ENCODE peak calls at places on chromosomes 2 and 18, in five cellular contexts. V is neuronal stem cell, X is HFF-Myc, U is bronchial epithelial cell, L is NB4. Z is an unnamed sample.

GRCh38 chr18:12886498-12887126 is 2.6 kb upstream of the PTPN2 start:
- DNase-seq in L (peak), V (no peak), U (peak), X (no peak), Z (no peak)

GRCh38 chr2:181752301-181752700 is 72.0 kb upstream of the NEUROD1 start:
- DNase-seq in V (no peak), L (no peak), X (no peak), U (no peak), Z (no peak)

GRCh38 chr18:44170208-44170880 is 510.3 kb upstream of the SETBP1 start:
- DNase-seq in U (no peak), X (no peak), L (no peak), V (no peak), Z (no peak)

GRCh38 chr2:77512521-77512920 is 9.7 kb downstream of the LRRTM4 start:
- DNase-seq in X (no peak), V (no peak), L (no peak), U (no peak), Z (no peak)

GRCh38 chr2:117935436-117935835 is 78.4 kb downstream of the CCDC93 start:
- DNase-seq in U (no peak), V (no peak), L (no peak), X (no peak), Z (no peak)

GRCh38 chr2:38966678-38967077 is 77.0 kb downstream of the ARHGEF33 start:
- DNase-seq in U (no peak), L (no peak), V (no peak), X (no peak), Z (no peak)

GRCh38 chr2:24203787-24204150 is 28.9 kb downstream of the FAM228A start:
- DNase-seq in X (no peak), U (no peak), V (no peak), L (no peak), Z (no peak)

GRCh38 chr18:31275722-31276463 is 42.1 kb upstream of the DSG1 start:
- DNase-seq in U (peak), L (peak), X (no peak), V (no peak), Z (no peak)

GRCh38 chr2:241743620-241744019 is 9.2 kb downstream of the D2HGDH start:
- DNase-seq in V (no peak), X (no peak), U (no peak), L (no peak), Z (no peak)

GRCh38 chr2:116719841-116720240 is 1094.7 kb upstream of the DDX18 start:
- DNase-seq in X (no peak), V (no peak), U (peak), L (no peak), Z (no peak)

GRCh38 chr2:175805442-175806114 is 196.5 kb downstream of the LNPK start:
- DNase-seq in V (no peak), U (no peak), L (peak), X (no peak), Z (no peak)

GRCh38 chr2:28976584-28976983 is 4.5 kb upstream of the TOGARAM2 start:
- DNase-seq in X (no peak), U (peak), L (no peak), V (no peak), Z (no peak)

GRCh38 chr2:111030271-111030891 is 90.3 kb upstream of the BCL2L11 start:
- DNase-seq in V (no peak), X (no peak), U (no peak), L (peak), Z (no peak)

GRCh38 chr18:8948471-8949149 is 153.9 kb upstream of the NDUFV2 start:
- DNase-seq in V (no peak), L (no peak), U (peak), X (peak), Z (no peak)

GRCh38 chr2:175180701-175181103 is 808 bp downstream of the ATP5MC3 start:
- DNase-seq in U (peak), L (peak), X (no peak), V (no peak), Z (peak)

GRCh38 chr2:222959358-222959757 is 92.6 kb upstream of the KCNE4 start:
- DNase-seq in L (no peak), X (peak), U (peak), V (no peak), Z (no peak)

GRCh38 chr2:174024524-174025270 is 59.5 kb upstream of the SP3 start:
- DNase-seq in X (peak), V (no peak), U (no peak), L (no peak), Z (no peak)

GRCh38 chr2:176089843-176090395 is 2.6 kb upstream of the HOXD13 start:
- DNase-seq in L (no peak), X (no peak), V (no peak), U (no peak), Z (no peak)

GRCh38 chr18:48470484-48471180 is 61.4 kb upstream of the ZBTB7C start:
- DNase-seq in U (no peak), L (no peak), V (no peak), X (no peak), Z (no peak)

GRCh38 chr2:95158891-95159619 is 593 bp downstream of the ZNF514 start:
- DNase-seq in X (no peak), V (peak), L (peak), U (no peak), Z (no peak)

GRCh38 chr2:136116813-136117390 is 1.0 kb downstream of the CXCR4 start:
- DNase-seq in U (no peak), V (peak), X (no peak), L (peak), Z (peak)

GRCh38 chr2:108884629-108885028 is 98.1 kb downstream of the CCDC138 start:
- DNase-seq in U (peak), X (no peak), V (no peak), L (no peak), Z (no peak)

GRCh38 chr2:235264121-235264493 is 229.7 kb upstream of the AGAP1 start:
- DNase-seq in V (no peak), L (no peak), X (no peak), U (no peak), Z (no peak)

GRCh38 chr2:111702119-111702808 is 181.7 kb downstream of the ANAPC1 start:
- DNase-seq in X (peak), L (peak), V (peak), U (peak), Z (no peak)

GRCh38 chr2:98487101-98487805 is 42.6 kb downstream of the INPP4A start:
- DNase-seq in U (no peak), L (no peak), V (no peak), X (no peak), Z (no peak)

GRCh38 chr2:98488252-98488651 is 43.6 kb downstream of the INPP4A start:
- DNase-seq in U (no peak), X (no peak), V (no peak), L (no peak), Z (no peak)

GRCh38 chr2:98486374-98486981 is 41.8 kb downstream of the INPP4A start:
- DNase-seq in X (no peak), U (no peak), V (no peak), L (no peak), Z (no peak)

GRCh38 chr2:98485453-98485755 is 40.7 kb downstream of the INPP4A start:
- DNase-seq in L (no peak), V (no peak), X (no peak), U (no peak), Z (no peak)

DNA sequence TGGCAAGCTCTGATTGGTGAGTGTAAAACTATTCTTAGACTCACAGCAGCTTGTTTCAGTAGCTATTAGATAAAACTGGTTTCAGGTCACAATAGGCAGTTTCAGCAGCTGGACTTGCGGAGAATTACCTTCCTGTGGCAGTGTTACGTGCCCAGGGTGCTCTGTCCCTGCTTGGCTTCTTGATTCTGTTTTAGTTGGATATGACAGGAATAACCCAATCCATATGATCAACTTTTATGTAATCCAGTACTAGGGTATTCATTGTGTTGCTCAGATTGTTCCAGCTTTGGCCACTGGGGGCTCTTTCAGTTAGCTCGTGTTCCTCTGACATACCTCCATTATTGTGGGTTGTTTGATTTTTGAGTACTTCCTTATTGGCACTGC is 43.1 kb downstream of the INPP4A start:
- DNase-seq in L (peak), U (peak), X (no peak), V (no peak), Z (peak)
- H3K4me3 ChIP-seq in L (no peak), U (no peak), X (no peak), V (no peak), Z (no peak)

DNA sequence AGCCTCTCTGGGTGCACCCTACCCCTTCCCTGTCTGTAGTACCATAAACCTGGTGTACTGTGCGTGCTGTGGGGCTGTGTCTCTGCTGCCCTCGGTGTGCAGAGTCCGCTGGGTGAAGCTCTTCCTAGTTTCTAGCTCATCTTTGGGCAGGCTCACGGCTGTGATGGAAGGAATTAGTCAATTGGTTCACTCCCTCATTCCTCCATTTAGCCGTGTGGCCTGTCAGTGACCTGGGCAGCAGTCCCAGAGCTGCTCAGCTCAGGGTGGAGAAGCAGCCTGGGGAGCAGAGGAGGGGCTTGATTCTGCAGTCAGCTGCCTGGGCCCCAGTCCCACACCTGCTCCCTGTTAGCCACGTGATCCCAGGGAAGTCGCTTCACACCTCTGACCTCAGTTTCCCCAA is 133.1 kb upstream of the HDAC4 start:
- DNase-seq in U (no peak), L (no peak), X (no peak), V (no peak), Z (no peak)
- H3K4me3 ChIP-seq in U (no peak), L (no peak), X (no peak), V (no peak), Z (no peak)

GRCh38 chr2:127024769-127025356 is 82.1 kb downstream of the BIN1 start:
- DNase-seq in U (peak), L (no peak), V (peak), X (no peak), Z (no peak)
- H3K4me3 ChIP-seq in U (peak), L (no peak), V (peak), X (peak), Z (peak)

DNA sequence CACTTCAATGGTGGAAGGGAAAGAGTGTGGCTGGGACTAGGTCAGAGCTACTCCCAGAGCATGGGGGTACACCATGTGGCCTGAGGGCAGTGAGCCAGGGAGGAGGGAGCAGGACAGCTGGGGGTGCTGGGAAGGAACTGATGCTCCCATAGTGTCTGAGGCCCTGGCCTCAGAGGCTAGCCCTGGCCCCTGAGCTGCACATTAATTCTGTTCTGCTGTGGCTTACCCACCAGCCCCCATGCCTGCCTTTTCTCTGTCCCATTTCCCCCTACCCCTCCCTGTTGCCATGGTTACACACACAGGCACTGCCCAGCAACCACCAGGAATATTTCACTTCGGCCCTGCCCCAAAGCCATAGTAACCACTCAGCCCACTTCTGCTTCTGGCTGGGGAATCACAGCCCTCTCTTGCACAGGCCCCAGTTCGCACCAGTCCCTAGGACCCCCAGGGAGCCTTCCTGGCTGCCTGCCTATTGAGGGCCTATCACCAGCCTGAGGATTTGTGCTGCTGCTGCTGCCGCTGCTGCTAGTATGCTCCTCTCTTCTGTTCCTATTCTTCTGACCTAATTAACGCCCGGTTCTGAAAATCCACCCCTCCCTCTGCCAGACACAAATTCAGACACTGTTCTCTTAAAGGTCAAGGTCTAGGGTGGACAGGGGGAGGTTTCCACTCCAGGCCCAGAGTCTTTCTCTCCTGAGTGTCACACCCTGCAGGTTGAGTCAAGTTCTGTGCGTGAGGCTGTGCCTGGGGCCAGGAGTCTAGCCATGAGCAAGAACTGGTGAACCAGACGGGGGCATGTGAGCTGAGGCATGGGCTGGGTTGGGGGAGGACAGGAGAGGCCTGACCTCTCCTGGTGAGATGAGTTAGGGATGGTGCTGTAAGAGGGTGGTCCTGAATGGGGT is 87.1 kb upstream of the MCFD2 start:
- DNase-seq in V (peak), L (peak), U (peak), X (no peak), Z (no peak)
- H3K4me3 ChIP-seq in V (peak), L (no peak), U (no peak), X (no peak), Z (no peak)

DNA sequence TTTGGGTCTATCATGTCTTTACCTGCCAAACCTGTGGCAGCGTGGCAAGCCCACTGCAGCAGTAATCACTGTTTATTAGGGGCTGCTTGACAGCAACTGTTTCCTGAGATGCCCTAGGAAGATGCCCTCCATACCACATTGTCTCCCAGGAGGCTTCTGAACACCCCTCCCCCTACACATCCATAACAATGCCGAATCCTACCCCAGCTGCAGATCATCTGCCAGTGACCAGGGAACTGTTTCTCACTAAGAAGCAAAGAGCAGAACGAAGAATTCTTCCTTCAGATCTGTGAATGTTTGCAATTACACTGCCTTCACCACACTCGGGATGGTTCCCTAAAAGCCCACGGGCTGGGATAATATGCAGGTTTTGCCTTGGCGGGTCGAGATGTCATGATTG is 127.8 kb downstream of the VIT start:
- DNase-seq in X (no peak), L (no peak), U (no peak), V (no peak), Z (no peak)
- H3K4me3 ChIP-seq in X (no peak), L (no peak), U (no peak), V (no peak), Z (no peak)

DNA sequence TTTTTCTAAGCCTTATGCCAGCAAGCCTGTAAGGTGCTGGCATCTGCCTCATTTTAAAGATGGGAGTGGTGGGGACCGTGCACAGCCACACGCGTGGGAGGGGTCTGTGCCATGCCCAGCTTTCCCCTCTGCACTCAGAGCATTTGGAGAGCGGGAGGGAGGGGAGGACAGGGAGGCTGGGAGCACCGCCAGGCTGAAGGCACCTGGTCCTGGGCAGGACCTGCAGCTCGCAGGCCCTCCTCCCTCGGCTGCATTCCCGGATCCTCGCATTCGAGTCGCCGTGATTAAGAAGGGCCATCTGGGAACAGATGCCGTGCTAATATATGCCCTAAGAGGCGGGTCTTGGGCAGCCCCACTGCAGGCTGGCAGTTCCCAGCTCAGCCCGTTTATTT is 84.0 kb downstream of the PTGR3 start:
- DNase-seq in U (no peak), X (no peak), V (no peak), L (no peak), Z (no peak)
- H3K4me3 ChIP-seq in U (no peak), X (no peak), V (no peak), L (no peak), Z (no peak)

GRCh38 chr2:236679906-236680305 is 110.3 kb downstream of the ACKR3 start:
- DNase-seq in X (peak), U (peak), V (no peak), L (no peak), Z (no peak)
- H3K4me3 ChIP-seq in X (no peak), U (no peak), V (no peak), L (no peak), Z (no peak)

GRCh38 chr2:81858998-81859397 is 1554.4 kb upstream of the LRRTM1 start:
- DNase-seq in U (peak), V (no peak), X (no peak), L (peak), Z (no peak)
- H3K4me3 ChIP-seq in U (no peak), V (no peak), X (no peak), L (no peak), Z (no peak)